ENCODE peak calls at places on chromosomes 11 and 22, in six cellular contexts. V, O, R, G, N and W are unnamed samples.
A peak's percentile ranks its signal among the peaks of the same experiment; 100 is the strongest.

GRCh38 chr11:123308077-123308476 is 113.0 kb upstream of the CLMP start:
- DNase-seq in V (no peak), O (no peak), R (no peak), G (no peak), N (no peak), W (no peak)

GRCh38 chr22:33812578-33812977 is 107.7 kb downstream of the LARGE1 start:
- DNase-seq in V (no peak), O (no peak), R (no peak), G (no peak), N (no peak), W (no peak)

GRCh38 chr11:132310390-132311375 is 940.3 kb downstream of the NTM start:
- DNase-seq in V (no peak), O (no peak), R (no peak), G (no peak), N (no peak), W (no peak)

GRCh38 chr22:40030757-40031092 is 36.0 kb downstream of the FAM83F start:
- DNase-seq in V (no peak), O (no peak), R (no peak), G (no peak), N (no peak), W (no peak)

GRCh38 chr11:57321996-57322880 is 2.5 kb downstream of the TNKS1BP1 start:
- DNase-seq in V (peak; percentile 92), O (peak; percentile 98), R (peak; percentile 92), G (peak; percentile 95), N (peak; percentile 61), W (peak; percentile 94)

GRCh38 chr22:47782461-47783075 is 1020.1 kb downstream of the TBC1D22A start:
- DNase-seq in V (no peak), O (peak; percentile 46), R (no peak), G (no peak), N (no peak), W (no peak)

GRCh38 chr11:94666792-94667721 is 99.9 kb downstream of the PIWIL4 start:
- DNase-seq in V (no peak), O (no peak), R (no peak), G (no peak), N (no peak), W (peak; percentile 32)

GRCh38 chr22:40818747-40819662 is at the start of gene SLC25A17:
- DNase-seq in V (peak; percentile 91), O (peak; percentile 96), R (peak; percentile 95), G (peak; percentile 69), N (peak; percentile 81), W (peak; percentile 93)

GRCh38 chr11:45590743-45591142 is 74.7 kb downstream of the CHST1 start:
- DNase-seq in V (peak; percentile 23), O (no peak), R (no peak), G (no peak), N (no peak), W (no peak)

GRCh38 chr11:77187776-77188175 is 59.7 kb downstream of the MYO7A start:
- DNase-seq in V (no peak), O (peak; percentile 40), R (peak; percentile 51), G (no peak), N (no peak), W (no peak)

GRCh38 chr11:94525933-94526332 is 13.7 kb downstream of the C11orf97 start:
- DNase-seq in V (peak; percentile 78), O (peak; percentile 90), R (peak; percentile 84), G (peak; percentile 63), N (no peak), W (no peak)

GRCh38 chr11:118699508-118700220 is 20.2 kb upstream of the TREH start:
- DNase-seq in V (no peak), O (no peak), R (no peak), G (no peak), N (no peak), W (no peak)

GRCh38 chr11:70201876-70202861 is 927 bp upstream of the FADD start:
- DNase-seq in V (no peak), O (no peak), R (no peak), G (no peak), N (no peak), W (no peak)

GRCh38 chr22:29628982-29629381 is 25.5 kb downstream of the NF2 start:
- DNase-seq in V (no peak), O (no peak), R (no peak), G (no peak), N (no peak), W (no peak)

GRCh38 chr22:46047226-46047625 is 70.3 kb upstream of the WNT7B start:
- DNase-seq in V (peak; percentile 49), O (no peak), R (peak; percentile 17), G (no peak), N (no peak), W (no peak)

GRCh38 chr11:125241104-125241503 is 76.6 kb downstream of the PKNOX2 start:
- DNase-seq in V (no peak), O (no peak), R (no peak), G (no peak), N (no peak), W (no peak)

GRCh38 chr11:65575568-65576231 is at the start of gene EHBP1L1:
- DNase-seq in V (peak; percentile 71), O (peak; percentile 90), R (peak; percentile 90), G (peak; percentile 61), N (peak; percentile 38), W (peak; percentile 86)

GRCh38 chr11:75424396-75424795 is 8.6 kb downstream of the KLHL35 start:
- DNase-seq in V (no peak), O (no peak), R (no peak), G (no peak), N (no peak), W (no peak)

GRCh38 chr11:82996966-82997606 is 74.6 kb downstream of the RAB30 start:
- DNase-seq in V (peak; percentile 60), O (no peak), R (peak; percentile 57), G (peak; percentile 80), N (no peak), W (no peak)

GRCh38 chr11:130908770-130909625 is 7.3 kb downstream of the SNX19 start:
- DNase-seq in V (no peak), O (no peak), R (no peak), G (peak; percentile 78), N (no peak), W (no peak)

GRCh38 chr11:120132645-120133185 is 5.2 kb downstream of the TRIM29 start:
- DNase-seq in V (peak; percentile 1), O (no peak), R (peak; percentile 6), G (no peak), N (no peak), W (no peak)

GRCh38 chr11:19719960-19720359 is 7.3 kb downstream of the NAV2 start:
- DNase-seq in V (no peak), O (no peak), R (no peak), G (no peak), N (no peak), W (no peak)

GRCh38 chr22:46984751-46985506 is 222.5 kb downstream of the TBC1D22A start:
- DNase-seq in V (peak; percentile 40), O (peak; percentile 66), R (no peak), G (peak; percentile 85), N (no peak), W (no peak)

GRCh38 chr11:83051760-83052671 is 19.7 kb downstream of the RAB30 start:
- DNase-seq in V (peak; percentile 75), O (no peak), R (no peak), G (peak; percentile 98), N (no peak), W (peak; percentile 89)

GRCh38 chr22:20021196-20022181 is 579 bp downstream of the TANGO2 start:
- DNase-seq in V (peak; percentile 77), O (peak; percentile 83), R (no peak), G (no peak), N (no peak), W (no peak)

GRCh38 chr11:45085657-45086501 is 60.6 kb upstream of the PRDM11 start:
- DNase-seq in V (no peak), O (peak; percentile 38), R (no peak), G (no peak), N (no peak), W (no peak)

GRCh38 chr11:95514386-95515145 is 275.0 kb downstream of the FAM76B start:
- DNase-seq in V (no peak), O (no peak), R (no peak), G (peak; percentile 91), N (no peak), W (no peak)

GRCh38 chr22:50105529-50106100 is 15.8 kb downstream of the MOV10L1 start:
- DNase-seq in V (no peak), O (no peak), R (no peak), G (peak; percentile 89), N (no peak), W (no peak)

GRCh38 chr22:39943941-39944624 is 16.1 kb upstream of the TMA7B start:
- DNase-seq in V (no peak), O (no peak), R (no peak), G (no peak), N (no peak), W (no peak)

GRCh38 chr22:30396871-30397655 is at the start of gene SEC14L2:
- DNase-seq in V (peak; percentile 75), O (peak; percentile 86), R (peak; percentile 73), G (peak; percentile 35), N (peak; percentile 41), W (no peak)

GRCh38 chr22:22109693-22110466 is 127.3 kb upstream of the TOP3B start:
- DNase-seq in V (no peak), O (no peak), R (no peak), G (peak; percentile 18), N (no peak), W (no peak)
- TF ChIP-seq CTCF in V (no peak), O (no peak), R (no peak), G (peak; percentile 12), N (peak; percentile 24), W (no peak)

GRCh38 chr22:37019309-37020191 is at the start of the genes MPST and TST:
- DNase-seq in V (peak; percentile 87), O (peak; percentile 91), R (peak; percentile 86), G (no peak), N (peak; percentile 76), W (peak; percentile 91)
- TF ChIP-seq CTCF in V (peak; percentile 36), O (peak; percentile 1), R (no peak), G (no peak), N (no peak), W (no peak)

DNA sequence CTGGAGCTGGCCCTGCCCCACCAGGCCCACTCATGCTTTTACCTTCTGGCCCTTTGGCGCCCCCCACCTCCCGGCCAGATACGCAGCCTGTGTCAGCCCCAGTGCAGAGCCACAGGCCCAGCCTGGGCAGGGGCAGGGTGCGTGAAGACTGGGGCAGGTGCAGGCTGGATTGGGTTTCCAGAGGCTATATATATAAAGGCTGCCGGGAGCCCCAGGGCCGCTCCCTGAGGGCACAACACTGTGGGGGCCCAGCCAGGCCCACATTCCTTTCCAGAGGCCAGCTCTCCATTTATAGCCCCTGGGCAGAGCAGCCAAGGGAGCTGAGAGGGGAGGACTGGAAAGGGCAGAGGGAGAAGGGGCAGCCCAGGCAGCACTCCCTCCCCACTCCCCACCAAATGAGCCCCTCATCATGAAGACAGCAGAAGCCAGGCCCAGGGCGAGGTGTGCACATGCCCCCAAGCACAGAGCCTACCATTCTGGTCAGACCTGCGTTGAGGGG is 5.0 kb upstream of the MYOD1 start:
- DNase-seq in V (no peak), O (no peak), R (no peak), G (no peak), N (no peak), W (no peak)
- TF ChIP-seq CTCF in V (no peak), O (no peak), R (no peak), G (no peak), N (no peak), W (no peak)

GRCh38 chr11:30801357-30801756 is 215.2 kb upstream of the MPPED2 start:
- DNase-seq in V (no peak), O (no peak), R (no peak), G (no peak), N (no peak), W (no peak)

GRCh38 chr11:30800904-30801303 is 214.8 kb upstream of the MPPED2 start:
- DNase-seq in V (no peak), O (no peak), R (no peak), G (no peak), N (no peak), W (no peak)

GRCh38 chr11:30798547-30799236 is 212.5 kb upstream of the MPPED2 start:
- DNase-seq in V (no peak), O (no peak), R (no peak), G (no peak), N (no peak), W (no peak)
- TF ChIP-seq CTCF in V (no peak), O (no peak), R (no peak), G (no peak), N (no peak), W (no peak)